ENCODE peak calls at places on chromosome 17, in five cellular contexts. H is NB4, M is heart left ventricle, C is A549, Z is GM12891. S is an unnamed sample.

GRCh38 chr17:82418001-82418986 is at the start of the genes HEXD and OGFOD3:
- DNase-seq in H (peak), M (peak), C (peak), Z (peak), S (peak)

GRCh38 chr17:81419333-81419885 is 24.2 kb downstream of the BAHCC1 start:
- DNase-seq in H (no peak), M (peak), C (peak), Z (no peak), S (peak)

GRCh38 chr17:81484195-81484979 is 28.2 kb downstream of the ACTG1 start:
- DNase-seq in H (peak), M (peak), C (peak), Z (peak), S (peak)

GRCh38 chr17:2070241-2071023 is 15.5 kb downstream of the HIC1 start:
- DNase-seq in H (no peak), M (no peak), C (no peak), Z (peak), S (no peak)

GRCh38 chr17:5000237-5000639 is 2.5 kb downstream of the KIF1C start:
- DNase-seq in H (no peak), M (peak), C (no peak), Z (no peak), S (no peak)

GRCh38 chr17:72173475-72174116 is 52.8 kb downstream of the SOX9 start:
- DNase-seq in H (no peak), M (no peak), C (no peak), Z (no peak), S (no peak)

GRCh38 chr17:2369039-2369438 is 31.7 kb downstream of the SGSM2 start:
- DNase-seq in H (no peak), M (no peak), C (no peak), Z (no peak), S (no peak)

GRCh38 chr17:13498184-13498583 is 103.5 kb downstream of the HS3ST3A1 start:
- DNase-seq in H (no peak), M (no peak), C (no peak), Z (no peak), S (no peak)

GRCh38 chr17:79648181-79648831 is 37.5 kb upstream of the RBFOX3 start:
- DNase-seq in H (no peak), M (no peak), C (no peak), Z (no peak), S (no peak)

GRCh38 chr17:74601944-74602572 is 10.0 kb upstream of the CD300LD start:
- DNase-seq in H (peak), M (no peak), C (peak), Z (peak), S (peak)

GRCh38 chr17:49254066-49254465 is 23.5 kb upstream of the PHOSPHO1 start:
- DNase-seq in H (no peak), M (no peak), C (no peak), Z (no peak), S (no peak)

GRCh38 chr17:82490512-82491195 is 28.9 kb upstream of the FOXK2 start:
- DNase-seq in H (no peak), M (no peak), C (no peak), Z (no peak), S (no peak)

GRCh38 chr17:49557204-49558024 is 18.3 kb upstream of the NXPH3 start:
- DNase-seq in H (peak), M (no peak), C (peak), Z (no peak), S (no peak)

GRCh38 chr17:70373369-70373768 is 204.0 kb downstream of the KCNJ2 start:
- DNase-seq in H (no peak), M (no peak), C (no peak), Z (no peak), S (no peak)

GRCh38 chr17:41917957-41918391 is 777 bp downstream of the ACLY start:
- DNase-seq in H (peak), M (peak), C (peak), Z (no peak), S (no peak)

GRCh38 chr17:41975099-41976083 is 8.8 kb downstream of the CNP start:
- DNase-seq in H (no peak), M (no peak), C (no peak), Z (no peak), S (no peak)

GRCh38 chr17:75643033-75644017 is 10.1 kb downstream of the SMIM5 start:
- DNase-seq in H (no peak), M (peak), C (no peak), Z (no peak), S (no peak)

GRCh38 chr17:62807812-62808575 is at the start of gene MARCHF10:
- DNase-seq in H (no peak), M (no peak), C (no peak), Z (peak), S (no peak)

GRCh38 chr17:231966-232807 is 50.7 kb upstream of the DOC2B start:
- DNase-seq in H (no peak), M (no peak), C (no peak), Z (no peak), S (no peak)

GRCh38 chr17:13477180-13477611 is 124.5 kb downstream of the HS3ST3A1 start:
- DNase-seq in H (no peak), M (no peak), C (no peak), Z (no peak), S (no peak)

GRCh38 chr17:9367186-9367585 is 208.4 kb downstream of the STX8 start:
- DNase-seq in H (peak), M (peak), C (no peak), Z (no peak), S (no peak)

GRCh38 chr17:45101883-45102811 is 30.2 kb downstream of the PLCD3 start:
- DNase-seq in H (no peak), M (no peak), C (no peak), Z (no peak), S (no peak)

GRCh38 chr17:82461827-82462524 is 3.4 kb downstream of the NARF start:
- DNase-seq in H (no peak), M (no peak), C (no peak), Z (no peak), S (no peak)

GRCh38 chr17:46832945-46833839 is 14.7 kb upstream of the WNT3 start:
- DNase-seq in H (no peak), M (peak), C (no peak), Z (no peak), S (peak)

GRCh38 chr17:45282683-45283644 is 21.1 kb upstream of the SPATA32 start:
- DNase-seq in H (no peak), M (peak), C (no peak), Z (no peak), S (no peak)

GRCh38 chr17:66915204-66915611 is 49.3 kb upstream of the CACNG4 start:
- DNase-seq in H (peak), M (no peak), C (peak), Z (no peak), S (peak)

GRCh38 chr17:78175643-78175981 is 7.2 kb downstream of the SYNGR2 start:
- DNase-seq in H (no peak), M (no peak), C (no peak), Z (no peak), S (no peak)
- TF ChIP-seq POLR2A in H (no peak), M (no peak), C (no peak), Z (no peak), S (no peak)

GRCh38 chr17:7435676-7436555 is 681 bp downstream of the TMEM102 start:
- DNase-seq in H (peak), M (peak), C (peak), Z (no peak), S (no peak)

GRCh38 chr17:7438050-7438614 is 1.2 kb upstream of the FGF11 start:
- DNase-seq in H (peak), M (peak), C (no peak), Z (no peak), S (no peak)

GRCh38 chr17:7438656-7439460 is 454 bp upstream of the FGF11 start:
- DNase-seq in H (no peak), M (no peak), C (no peak), Z (no peak), S (no peak)

GRCh38 chr17:7437369-7437863 is 1.9 kb upstream of the FGF11 start:
- DNase-seq in H (no peak), M (no peak), C (no peak), Z (no peak), S (no peak)

GRCh38 chr17:7436556-7437368 is 1.5 kb downstream of the TMEM102 start:
- DNase-seq in H (peak), M (peak), C (peak), Z (peak), S (peak)
- TF ChIP-seq POLR2A in H (no peak), M (no peak), C (no peak), Z (no peak), S (no peak)

DNA sequence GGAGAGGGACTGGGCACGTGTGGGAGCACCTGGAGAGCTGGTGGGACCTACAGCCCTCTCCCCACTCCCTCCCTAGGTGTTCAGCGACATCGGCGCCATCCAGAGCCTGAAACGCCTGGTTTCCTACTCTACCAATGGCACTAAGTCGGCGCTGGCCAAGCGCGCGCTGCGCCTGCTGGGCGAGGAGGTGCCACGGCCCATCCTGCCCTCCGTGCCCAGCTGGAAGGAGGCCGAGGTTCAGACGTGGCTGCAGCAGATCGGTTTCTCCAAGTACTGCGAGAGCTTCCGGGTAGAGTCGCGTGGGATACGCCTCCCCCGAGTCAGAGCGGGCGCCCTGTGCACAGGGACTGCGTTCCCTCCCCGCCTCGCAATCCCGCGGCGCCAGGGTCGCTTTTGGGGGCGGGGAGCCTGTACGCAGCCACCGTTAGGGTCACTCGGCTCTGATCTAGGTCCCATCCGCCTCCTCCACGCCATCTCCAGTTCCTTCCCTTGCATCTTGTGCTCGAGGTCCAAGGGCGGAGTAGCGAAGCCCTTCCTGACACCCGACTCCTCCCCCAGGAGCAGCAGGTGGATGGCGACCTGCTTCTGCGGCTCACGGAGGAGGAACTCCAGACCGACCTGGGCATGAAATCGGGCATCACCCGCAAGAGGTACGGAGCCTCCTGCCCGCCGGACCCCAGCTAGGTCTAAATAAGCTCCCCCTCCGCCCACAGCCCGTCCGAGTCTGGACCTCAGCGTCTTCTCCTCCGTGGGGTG is 13.0 kb downstream of the SARM1 start:
- DNase-seq in H (no peak), M (peak), C (no peak), Z (peak), S (no peak)
- TF ChIP-seq POLR2A in H (no peak), M (no peak), C (no peak), Z (peak), S (no peak)

GRCh38 chr17:64938925-64939474 is 19.7 kb upstream of the LRRC37A3 start:
- DNase-seq in H (peak), M (peak), C (peak), Z (peak), S (no peak)
- TF ChIP-seq POLR2A in H (no peak), M (no peak), C (no peak), Z (no peak), S (no peak)

DNA sequence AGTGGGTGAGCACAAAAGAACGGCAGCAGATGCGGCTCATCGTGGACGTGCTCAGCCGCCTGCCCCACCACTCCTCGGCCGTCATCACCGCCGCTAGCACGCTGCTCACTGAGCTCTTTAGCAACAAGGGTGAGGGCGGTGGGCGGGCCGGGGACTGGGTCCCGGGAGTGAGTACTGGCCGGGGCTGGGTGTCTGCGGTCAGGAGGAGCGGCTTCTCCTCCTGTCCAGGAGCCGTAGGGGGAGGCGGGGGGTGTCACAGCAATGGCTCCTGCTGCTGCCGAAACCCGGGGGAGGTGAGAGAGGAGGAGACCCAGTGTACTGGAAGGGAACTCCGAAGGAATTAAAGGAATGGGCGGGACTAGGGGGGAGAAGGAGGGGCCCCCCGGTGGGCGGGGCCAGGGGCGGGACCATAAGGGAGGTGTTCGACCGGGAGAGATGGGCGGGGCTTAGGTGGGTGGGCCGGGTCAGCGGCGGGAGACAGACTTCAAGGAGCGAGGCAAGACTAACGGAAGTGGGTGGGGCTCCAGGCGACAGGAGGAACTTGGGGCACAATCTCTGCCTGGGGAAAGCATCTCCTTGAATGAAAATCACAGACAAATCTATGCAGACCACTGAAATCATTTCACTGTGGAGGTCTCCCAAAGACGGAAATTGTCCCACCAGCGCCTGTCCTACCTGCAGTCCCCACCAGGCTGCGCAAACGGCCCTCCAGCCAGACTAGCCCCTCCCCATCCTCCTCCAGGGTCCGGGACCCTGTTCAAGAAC is 2.3 kb downstream of the NAGS start:
- DNase-seq in H (peak), M (peak), C (peak), Z (peak), S (peak)
- TF ChIP-seq POLR2A in H (no peak), M (no peak), C (peak), Z (no peak), S (no peak)

GRCh38 chr17:17784599-17785264 is 52.1 kb downstream of the SREBF1 start:
- DNase-seq in H (peak), M (no peak), C (peak), Z (no peak), S (no peak)

GRCh38 chr17:17783825-17784598 is 52.8 kb downstream of the SREBF1 start:
- DNase-seq in H (peak), M (peak), C (no peak), Z (no peak), S (no peak)

GRCh38 chr17:17781591-17782424 is 55.0 kb downstream of the SREBF1 start:
- DNase-seq in H (peak), M (peak), C (peak), Z (no peak), S (peak)

GRCh38 chr17:17782425-17783120 is 54.2 kb downstream of the SREBF1 start:
- DNase-seq in H (peak), M (no peak), C (no peak), Z (no peak), S (no peak)

DNA sequence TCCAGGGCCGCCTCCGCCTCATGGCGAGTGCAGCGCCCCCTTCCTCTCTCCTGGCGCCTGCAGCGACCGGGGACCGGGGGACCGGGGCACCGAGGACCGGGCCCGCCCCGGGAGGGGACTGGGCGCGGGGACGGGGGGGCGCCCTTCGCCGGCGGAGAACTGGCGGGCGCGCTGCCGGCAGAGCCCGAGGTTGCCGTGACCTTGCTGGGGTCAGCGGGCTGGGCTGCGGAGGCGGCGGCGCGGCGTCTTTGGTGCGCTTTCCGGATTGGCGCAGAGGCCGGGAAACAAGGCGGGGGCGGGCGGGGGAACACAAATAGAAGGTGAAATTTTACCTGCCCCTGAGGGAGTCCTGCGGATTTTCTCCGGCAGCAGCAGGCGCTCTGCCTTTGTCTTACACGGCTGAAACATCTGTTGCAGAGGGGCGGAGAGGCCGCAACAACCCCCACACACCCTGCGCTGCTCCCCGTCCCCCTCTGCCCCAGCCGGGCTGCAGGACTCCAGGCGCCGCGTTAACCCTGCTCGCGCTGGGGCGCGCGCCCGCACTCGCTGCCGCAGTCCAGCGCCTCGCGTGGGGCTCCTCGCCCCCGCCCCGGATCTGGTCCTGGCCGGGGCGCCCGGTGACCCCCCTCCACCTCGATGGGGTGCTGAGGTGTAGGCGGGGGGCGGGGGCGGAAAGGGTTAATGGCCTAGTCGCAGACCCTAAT is 53.5 kb downstream of the SREBF1 start:
- DNase-seq in H (peak), M (peak), C (no peak), Z (peak), S (no peak)
- TF ChIP-seq POLR2A in H (no peak), M (no peak), C (no peak), Z (no peak), S (no peak)

DNA sequence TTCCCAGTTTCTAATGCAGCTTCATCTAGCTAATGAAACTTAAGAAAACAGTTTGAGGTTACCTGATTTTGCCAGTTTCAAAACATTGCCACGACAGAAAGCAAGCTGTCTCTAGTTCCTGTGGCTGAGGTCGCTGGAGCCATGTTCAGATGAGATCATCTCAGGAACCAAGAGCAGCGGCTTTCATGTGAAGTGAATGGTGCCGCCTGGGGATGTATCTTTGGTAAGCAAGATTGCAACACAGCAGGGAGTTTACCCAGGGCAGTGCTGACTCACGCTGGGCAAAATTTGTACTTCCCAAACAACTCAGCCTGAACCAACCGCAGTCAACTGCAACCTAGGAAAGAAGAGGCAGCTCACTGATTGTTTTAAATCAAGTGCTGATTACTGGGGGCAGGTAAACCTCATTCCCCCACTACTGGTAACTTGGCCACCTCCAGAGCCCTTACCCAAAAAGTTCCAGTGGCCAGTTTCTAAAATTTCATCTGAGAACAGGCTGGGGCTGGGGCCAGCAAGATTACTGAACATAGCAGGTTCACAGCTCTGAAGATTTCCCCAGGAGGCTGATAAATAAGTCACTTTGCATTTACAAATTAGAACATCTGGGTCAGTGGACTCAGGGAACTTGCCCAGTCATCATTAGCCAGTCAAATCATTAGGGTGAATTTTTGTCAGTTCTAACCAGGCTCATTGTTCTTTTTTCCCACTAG is at the start of gene RFFL:
- DNase-seq in H (peak), M (peak), C (peak), Z (peak), S (peak)
- TF ChIP-seq POLR2A in H (no peak), M (no peak), C (peak), Z (no peak), S (no peak)

GRCh38 chr17:40562841-40563370 is 2.4 kb downstream of the CCR7 start:
- DNase-seq in H (no peak), M (no peak), C (no peak), Z (no peak), S (no peak)

GRCh38 chr17:40566027-40566426 is 755 bp upstream of the CCR7 start:
- DNase-seq in H (no peak), M (no peak), C (no peak), Z (no peak), S (no peak)

GRCh38 chr17:40564195-40564882 is 933 bp downstream of the CCR7 start:
- DNase-seq in H (no peak), M (no peak), C (no peak), Z (no peak), S (no peak)

GRCh38 chr17:40563371-40564052 is 1.8 kb downstream of the CCR7 start:
- DNase-seq in H (no peak), M (no peak), C (no peak), Z (no peak), S (no peak)

DNA sequence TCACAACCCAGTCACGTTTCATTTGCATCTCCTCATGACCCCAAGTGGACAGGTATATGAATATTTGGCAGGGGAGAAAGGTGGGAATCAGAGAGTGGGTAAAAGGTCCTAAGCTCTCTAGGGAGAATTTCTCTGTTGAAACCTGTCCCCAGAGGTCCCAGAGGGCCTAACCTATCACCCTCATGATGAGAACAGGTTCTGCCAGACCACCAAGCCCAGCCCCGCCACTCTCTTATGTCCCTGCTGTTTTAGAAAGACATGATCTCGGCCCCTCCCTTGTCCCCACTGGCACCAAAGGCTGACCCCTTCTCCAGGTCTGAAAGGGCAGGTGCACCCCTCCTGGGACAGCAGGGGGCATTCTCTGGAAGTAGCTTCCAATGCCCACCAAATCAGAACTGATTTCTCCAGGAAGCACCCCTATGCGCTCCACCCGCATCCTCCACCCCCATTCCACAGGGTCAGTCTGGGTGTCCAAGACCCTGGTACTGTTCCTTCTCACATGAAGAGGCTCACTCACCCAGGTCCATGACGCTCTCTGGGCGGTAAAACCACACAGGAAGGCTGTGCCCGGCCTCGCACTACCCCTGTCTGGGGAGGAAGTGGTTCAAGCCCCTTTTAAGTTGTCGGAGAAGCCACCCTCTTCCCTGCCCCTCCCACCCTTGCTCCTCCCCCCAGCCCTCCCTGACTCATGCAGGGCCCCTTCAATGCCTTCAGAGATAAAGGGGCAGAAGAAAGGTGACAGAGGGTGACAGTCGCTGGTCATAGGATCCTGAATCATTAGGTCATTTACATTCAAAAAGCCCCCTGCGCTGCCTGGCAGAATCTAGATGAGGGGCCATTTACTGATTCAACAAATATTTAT is at the start of gene CCR7:
- DNase-seq in H (peak), M (no peak), C (no peak), Z (no peak), S (no peak)
- TF ChIP-seq POLR2A in H (no peak), M (no peak), C (no peak), Z (peak), S (no peak)

GRCh38 chr17:55424893-55425540 is 3.4 kb upstream of the MMD start:
- DNase-seq in H (no peak), M (no peak), C (no peak), Z (no peak), S (no peak)
- TF ChIP-seq POLR2A in H (no peak), M (no peak), C (no peak), Z (no peak), S (no peak)

S was measured in H54.